ENCODE peak calls at places on chromosomes 5 and 9, in four cellular contexts. One of them, this sample, is unnamed.

GRCh38 chr9:35510745-35511428 is 21.0 kb downstream of the RUSC2 start:
- DNase-seq in pulmonary artery endothelial cell: peak
- DNase-seq in CD14-positive monocyte: no peak
- DNase-seq in fibroblast of pulmonary artery: peak
- DNase-seq in this sample: no peak

GRCh38 chr9:4417578-4418325 is 72.5 kb upstream of the SLC1A1 start:
- DNase-seq in pulmonary artery endothelial cell: no peak
- DNase-seq in CD14-positive monocyte: no peak
- DNase-seq in fibroblast of pulmonary artery: peak
- DNase-seq in this sample: no peak

GRCh38 chr5:155514105-155514563 is 500.6 kb downstream of the KIF4B start:
- DNase-seq in pulmonary artery endothelial cell: no peak
- DNase-seq in CD14-positive monocyte: no peak
- DNase-seq in fibroblast of pulmonary artery: no peak
- DNase-seq in this sample: no peak

GRCh38 chr9:90969021-90969675 is 167.5 kb downstream of the SYK start:
- DNase-seq in pulmonary artery endothelial cell: no peak
- DNase-seq in CD14-positive monocyte: no peak
- DNase-seq in fibroblast of pulmonary artery: no peak
- DNase-seq in this sample: no peak

GRCh38 chr9:76690575-76691370 is 73.5 kb upstream of the PCA3 start:
- DNase-seq in pulmonary artery endothelial cell: no peak
- DNase-seq in CD14-positive monocyte: no peak
- DNase-seq in fibroblast of pulmonary artery: no peak
- DNase-seq in this sample: no peak

GRCh38 chr9:90855208-90856000 is 53.8 kb downstream of the SYK start:
- DNase-seq in pulmonary artery endothelial cell: no peak
- DNase-seq in CD14-positive monocyte: no peak
- DNase-seq in fibroblast of pulmonary artery: no peak
- DNase-seq in this sample: no peak

GRCh38 chr5:57174128-57174849 is 430 bp downstream of the GPBP1 start:
- DNase-seq in pulmonary artery endothelial cell: no peak
- DNase-seq in CD14-positive monocyte: no peak
- DNase-seq in fibroblast of pulmonary artery: peak
- DNase-seq in this sample: peak

GRCh38 chr9:121559183-121559582 is 59.5 kb upstream of the GGTA1 start:
- DNase-seq in pulmonary artery endothelial cell: no peak
- DNase-seq in CD14-positive monocyte: peak
- DNase-seq in fibroblast of pulmonary artery: peak
- DNase-seq in this sample: no peak

GRCh38 chr9:15298362-15298761 is 8.7 kb downstream of the TTC39B start:
- DNase-seq in pulmonary artery endothelial cell: no peak
- DNase-seq in CD14-positive monocyte: no peak
- DNase-seq in fibroblast of pulmonary artery: no peak
- DNase-seq in this sample: no peak

GRCh38 chr9:37209431-37210386 is 89.3 kb downstream of the ZCCHC7 start:
- DNase-seq in pulmonary artery endothelial cell: no peak
- DNase-seq in CD14-positive monocyte: no peak
- DNase-seq in fibroblast of pulmonary artery: no peak
- DNase-seq in this sample: no peak

GRCh38 chr5:156137482-156137881 is 189.5 kb upstream of the SGCD start:
- DNase-seq in pulmonary artery endothelial cell: no peak
- DNase-seq in CD14-positive monocyte: no peak
- DNase-seq in fibroblast of pulmonary artery: no peak
- DNase-seq in this sample: no peak

GRCh38 chr9:138117101-138117750 is 239.6 kb downstream of the CACNA1B start:
- DNase-seq in pulmonary artery endothelial cell: no peak
- DNase-seq in CD14-positive monocyte: no peak
- DNase-seq in fibroblast of pulmonary artery: no peak
- DNase-seq in this sample: no peak

GRCh38 chr5:71586052-71586940 is 844 bp upstream of the MCCC2 start:
- DNase-seq in pulmonary artery endothelial cell: peak
- DNase-seq in CD14-positive monocyte: no peak
- DNase-seq in fibroblast of pulmonary artery: peak
- DNase-seq in this sample: no peak

GRCh38 chr5:10566556-10567068 is 2.7 kb downstream of the ANKRD33B start:
- DNase-seq in pulmonary artery endothelial cell: no peak
- DNase-seq in CD14-positive monocyte: no peak
- DNase-seq in fibroblast of pulmonary artery: no peak
- DNase-seq in this sample: no peak

GRCh38 chr5:41772785-41773442 is 97.3 kb downstream of the OXCT1 start:
- DNase-seq in pulmonary artery endothelial cell: no peak
- DNase-seq in CD14-positive monocyte: no peak
- DNase-seq in fibroblast of pulmonary artery: no peak
- DNase-seq in this sample: no peak

GRCh38 chr9:84330246-84330645 is 10.3 kb downstream of the SLC28A3 start:
- DNase-seq in pulmonary artery endothelial cell: no peak
- DNase-seq in CD14-positive monocyte: no peak
- DNase-seq in fibroblast of pulmonary artery: no peak
- DNase-seq in this sample: no peak

GRCh38 chr9:99433555-99433954 is 211.5 kb downstream of the SEC61B start:
- DNase-seq in pulmonary artery endothelial cell: peak
- DNase-seq in CD14-positive monocyte: peak
- DNase-seq in fibroblast of pulmonary artery: peak
- DNase-seq in this sample: peak

GRCh38 chr9:87959916-87960581 is 14.3 kb downstream of the CDK20 start:
- DNase-seq in pulmonary artery endothelial cell: no peak
- DNase-seq in CD14-positive monocyte: no peak
- DNase-seq in fibroblast of pulmonary artery: peak
- DNase-seq in this sample: no peak

GRCh38 chr5:132013711-132014110 is 2.3 kb upstream of the ACSL6 start:
- DNase-seq in pulmonary artery endothelial cell: no peak
- DNase-seq in CD14-positive monocyte: no peak
- DNase-seq in fibroblast of pulmonary artery: no peak
- DNase-seq in this sample: no peak

GRCh38 chr5:135133698-135134515 is 99.9 kb upstream of the PITX1 start:
- DNase-seq in pulmonary artery endothelial cell: no peak
- DNase-seq in CD14-positive monocyte: no peak
- DNase-seq in fibroblast of pulmonary artery: no peak
- DNase-seq in this sample: no peak

GRCh38 chr5:77213601-77214000 is 3.1 kb downstream of the PDE8B start:
- DNase-seq in pulmonary artery endothelial cell: no peak
- DNase-seq in CD14-positive monocyte: no peak
- DNase-seq in fibroblast of pulmonary artery: no peak
- DNase-seq in this sample: no peak

GRCh38 chr9:36831381-36832231 is 202.5 kb downstream of the PAX5 start:
- DNase-seq in pulmonary artery endothelial cell: no peak
- DNase-seq in CD14-positive monocyte: peak
- DNase-seq in fibroblast of pulmonary artery: no peak
- DNase-seq in this sample: no peak

GRCh38 chr5:32520326-32520725 is 65.0 kb upstream of the SUB1 start:
- DNase-seq in pulmonary artery endothelial cell: no peak
- DNase-seq in CD14-positive monocyte: no peak
- DNase-seq in fibroblast of pulmonary artery: peak
- DNase-seq in this sample: no peak

GRCh38 chr5:1873242-1873959 is 9.3 kb downstream of the IRX4 start:
- DNase-seq in pulmonary artery endothelial cell: no peak
- DNase-seq in CD14-positive monocyte: no peak
- DNase-seq in fibroblast of pulmonary artery: no peak
- DNase-seq in this sample: no peak

GRCh38 chr5:127508644-127509373 is 8.6 kb upstream of the PRRC1 start:
- DNase-seq in pulmonary artery endothelial cell: no peak
- DNase-seq in CD14-positive monocyte: no peak
- DNase-seq in fibroblast of pulmonary artery: no peak
- DNase-seq in this sample: no peak

GRCh38 chr5:77155179-77155839 is 55.2 kb upstream of the PDE8B start:
- DNase-seq in pulmonary artery endothelial cell: no peak
- DNase-seq in CD14-positive monocyte: no peak
- DNase-seq in fibroblast of pulmonary artery: no peak
- DNase-seq in this sample: no peak

GRCh38 chr9:134626576-134627416 is 14.8 kb upstream of the COL5A1 start:
- DNase-seq in pulmonary artery endothelial cell: no peak
- DNase-seq in CD14-positive monocyte: peak
- DNase-seq in fibroblast of pulmonary artery: peak
- DNase-seq in this sample: no peak

GRCh38 chr9:16710888-16711287 is 159.6 kb downstream of the BNC2 start:
- DNase-seq in pulmonary artery endothelial cell: no peak
- DNase-seq in CD14-positive monocyte: no peak
- DNase-seq in fibroblast of pulmonary artery: no peak
- DNase-seq in this sample: no peak

GRCh38 chr9:92097997-92098482 is 17.2 kb downstream of the SPTLC1 start:
- DNase-seq in pulmonary artery endothelial cell: peak
- DNase-seq in CD14-positive monocyte: peak
- DNase-seq in fibroblast of pulmonary artery: peak
- DNase-seq in this sample: peak

GRCh38 chr9:21160178-21160577 is 6.3 kb downstream of the IFNA21 start:
- DNase-seq in pulmonary artery endothelial cell: no peak
- DNase-seq in CD14-positive monocyte: no peak
- DNase-seq in fibroblast of pulmonary artery: peak
- DNase-seq in this sample: no peak

GRCh38 chr9:135123145-135123544 is 35.7 kb downstream of the OLFM1 start:
- DNase-seq in pulmonary artery endothelial cell: no peak
- DNase-seq in CD14-positive monocyte: no peak
- DNase-seq in fibroblast of pulmonary artery: no peak
- DNase-seq in this sample: no peak

This sample was measured in stimulated activated naive CD8-positive, alpha-beta T cell treated with anti-CD3 and anti-CD28 coated beads, Interleukin-15, Interleukin-2, amounts not matched to agents 100 U/mL and 50 U/mL, for 24 hours.